ENCODE peak calls at places on chromosomes 2 and 18, in eight cellular contexts. L, Q, X, F, H, J, E and U are unnamed samples.

GRCh38 chr2:25917832-25918231 is 39.5 kb upstream of the ASXL2 start:
- DNase-seq in F (no peak), E (no peak), X (no peak), H (no peak), Q (no peak), J (no peak), L (no peak), U (no peak)

GRCh38 chr2:160319700-160320099 is 119.6 kb upstream of the ITGB6 start:
- DNase-seq in H (no peak), F (no peak), Q (no peak), E (no peak), J (no peak), X (no peak), L (no peak), U (no peak)

GRCh38 chr2:127763776-127764175 is 47.2 kb downstream of the WDR33 start:
- DNase-seq in H (no peak), J (no peak), F (no peak), Q (no peak), L (no peak), E (no peak), X (no peak), U (no peak)

GRCh38 chr2:240894006-240894405 is 1.9 kb downstream of the MAB21L4 start:
- DNase-seq in L (no peak), E (no peak), Q (no peak), F (no peak), H (no peak), X (no peak), J (no peak), U (no peak)

GRCh38 chr18:68438983-68439382 is 275.9 kb downstream of the TMX3 start:
- DNase-seq in H (no peak), L (no peak), F (no peak), Q (no peak), X (no peak), E (no peak), J (no peak), U (no peak)

GRCh38 chr2:20176760-20177159 is 48.2 kb downstream of the SDC1 start:
- DNase-seq in Q (no peak), J (no peak), E (no peak), H (no peak), L (no peak), X (no peak), F (no peak), U (no peak)

GRCh38 chr2:230217424-230217823 is 2.4 kb downstream of the SP110 start:
- DNase-seq in J (no peak), Q (no peak), E (no peak), H (no peak), L (no peak), F (no peak), X (no peak), U (no peak)

GRCh38 chr2:6896930-6897759 is 19.6 kb downstream of the RSAD2 start:
- DNase-seq in J (no peak), X (no peak), E (peak; percentile 55), H (no peak), F (no peak), Q (no peak), L (no peak), U (no peak)

GRCh38 chr2:71606244-71606643 is 152.9 kb downstream of the DYSF start:
- DNase-seq in H (peak; percentile 36), J (no peak), F (peak; percentile 16), Q (no peak), X (no peak), E (no peak), L (peak; percentile 18), U (peak; percentile 17)

GRCh38 chr2:196962325-196962724 is 35.8 kb upstream of the PGAP1 start:
- DNase-seq in X (no peak), H (no peak), Q (no peak), F (no peak), L (no peak), J (no peak), E (no peak), U (no peak)

GRCh38 chr2:85601771-85602475 is 575 bp downstream of the TMEM150A start:
- DNase-seq in L (peak; percentile 89), Q (peak; percentile 73), H (no peak), F (peak; percentile 76), E (peak; percentile 51), J (no peak), X (peak; percentile 81), U (peak; percentile 77)

GRCh38 chr2:202102425-202103005 is 29.5 kb downstream of the KIAA2012 start:
- DNase-seq in J (no peak), H (no peak), L (no peak), Q (no peak), X (no peak), E (no peak), F (no peak), U (no peak)

GRCh38 chr2:203873461-203873860 is 5.9 kb downstream of the CTLA4 start:
- DNase-seq in J (no peak), H (no peak), F (no peak), X (no peak), L (no peak), E (no peak), Q (no peak), U (no peak)

GRCh38 chr18:35038881-35039491 is 2.2 kb upstream of the MAPRE2 start:
- DNase-seq in J (no peak), X (no peak), H (no peak), F (no peak), Q (no peak), L (no peak), E (no peak), U (no peak)

GRCh38 chr2:33167655-33168245 is 221.0 kb downstream of the LTBP1 start:
- DNase-seq in X (no peak), L (no peak), F (no peak), Q (no peak), H (no peak), E (no peak), J (no peak), U (no peak)

GRCh38 chr2:47172156-47172921 is 17.2 kb upstream of the STPG4 start:
- DNase-seq in J (no peak), F (no peak), Q (no peak), E (peak; percentile 68), H (no peak), X (no peak), L (no peak), U (no peak)

GRCh38 chr2:47177042-47177565 is 22.0 kb upstream of the STPG4 start:
- DNase-seq in H (peak; percentile 33), F (no peak), E (no peak), Q (no peak), X (no peak), J (no peak), L (no peak), U (no peak)

GRCh38 chr2:47172922-47173695 is 18.0 kb upstream of the STPG4 start:
- DNase-seq in X (no peak), J (no peak), L (no peak), F (no peak), Q (no peak), E (no peak), H (no peak), U (no peak)

GRCh38 chr2:47174731-47175361 is 19.7 kb upstream of the STPG4 start:
- DNase-seq in E (peak; percentile 87), Q (peak; percentile 82), H (peak; percentile 53), L (peak; percentile 80), X (no peak), F (peak; percentile 64), J (peak; percentile 38), U (peak; percentile 80)

GRCh38 chr2:47173986-47174730 is 19.1 kb upstream of the STPG4 start:
- DNase-seq in X (no peak), E (no peak), Q (no peak), J (no peak), L (no peak), F (no peak), H (no peak), U (no peak)
- H3K4me1 ChIP-seq in X (no peaks in the 10 kb centered on the region), E (peaks cover 59% of the 10 kb centered on the region), Q (peaks cover 32% of the 10 kb centered on the region), J (peaks cover 57% of the 10 kb centered on the region), L (peaks cover 59% of the 10 kb centered on the region), F (peaks cover 34% of the 10 kb centered on the region), H (peaks cover 7% of the 10 kb centered on the region), U (peaks cover 45% of the 10 kb centered on the region)

GRCh38 chr2:168534926-168535325 is 78.9 kb downstream of the CERS6 start:
- DNase-seq in Q (no peak), F (no peak), X (no peak), J (no peak), H (no peak), L (no peak), E (no peak), U (peak; percentile 27)

GRCh38 chr2:168538534-168538933 is 82.5 kb downstream of the CERS6 start:
- DNase-seq in H (no peak), E (no peak), X (no peak), F (no peak), L (no peak), J (no peak), Q (no peak), U (no peak)

GRCh38 chr2:168538133-168538532 is 82.1 kb downstream of the CERS6 start:
- DNase-seq in X (no peak), H (no peak), F (no peak), J (no peak), Q (no peak), E (no peak), L (no peak), U (no peak)

GRCh38 chr2:168539945-168540344 is 83.9 kb downstream of the CERS6 start:
- DNase-seq in L (no peak), H (no peak), J (no peak), X (no peak), E (no peak), F (no peak), Q (no peak), U (no peak)

GRCh38 chr2:168536925-168537466 is 80.9 kb downstream of the CERS6 start:
- DNase-seq in F (no peak), H (no peak), Q (no peak), L (no peak), E (no peak), J (no peak), X (no peak), U (no peak)
- TF ChIP-seq EP300 in F (no peak), H (no peak), Q (no peak), L (no peak), E (no peak), J (no peak), X (no peak), U (no peak)

GRCh38 chr2:102434655-102435381 is 11.9 kb downstream of the IL18RAP start:
- DNase-seq in H (no peak), L (no peak), F (no peak), J (no peak), Q (no peak), E (no peak), X (no peak), U (no peak)
- TF ChIP-seq POLR2A in H (no peak), L (no peak), F (no peak), J (no peak), Q (no peak), E (no peak), X (no peak), U (no peak)

GRCh38 chr2:47346107-47346506 is 56.8 kb upstream of the MSH2 start:
- DNase-seq in J (no peak), Q (no peak), H (no peak), X (no peak), E (no peak), L (no peak), F (no peak), U (no peak)

GRCh38 chr2:47339745-47340541 is 63.0 kb upstream of the MSH2 start:
- DNase-seq in J (no peak), F (peak; percentile 35), E (peak; percentile 59), X (no peak), Q (peak; percentile 63), H (no peak), L (no peak), U (peak; percentile 54)

GRCh38 chr2:47346669-47347068 is 56.3 kb upstream of the MSH2 start:
- DNase-seq in L (no peak), H (no peak), E (no peak), X (no peak), J (no peak), Q (no peak), F (no peak), U (no peak)

GRCh38 chr2:47345584-47345913 is 57.4 kb upstream of the MSH2 start:
- DNase-seq in L (no peak), E (no peak), F (no peak), X (no peak), H (no peak), Q (no peak), J (no peak), U (no peak)

GRCh38 chr2:47344890-47345583 is 57.9 kb upstream of the MSH2 start:
- DNase-seq in H (peak; percentile 78), Q (peak; percentile 91), F (peak; percentile 88), X (peak; percentile 57), E (peak; percentile 99), J (peak; percentile 17), L (peak; percentile 76), U (peak; percentile 91)
- H3K4me1 ChIP-seq in H (peaks cover 19% of the 10 kb centered on the region), Q (peaks cover 5% of the 10 kb centered on the region), F (peaks cover 30% of the 10 kb centered on the region), X (no peaks in the 10 kb centered on the region), E (peaks cover 42% of the 10 kb centered on the region), J (peaks cover 16% of the 10 kb centered on the region), L (peaks cover 23% of the 10 kb centered on the region), U (peaks cover 13% of the 10 kb centered on the region)